ENCODE peak calls at places on chromosomes 3 and 15, in ten cellular contexts. T is HCT116; R is GM13976; A is endothelial cell; Q is ascending aorta; D is stimulated activated CD8-positive, alpha-beta memory T cell treated with anti-CD3 and anti-CD28 coated beads, Interleukin-2, amount 100 ng/mL, for 1 hour; V is T-helper 9 cell; U is astrocyte of the spinal cord; B is HuH-7.5; X is fibroblast of mammary gland. E is an unnamed sample.

GRCh38 chr3:153970735-153971347 is 150.3 kb upstream of the ARHGEF26 start:
- DNase-seq in T (peak; percentile 37), R (no peak), A (no peak), Q (no peak), D (no peak), V (no peak), U (peak; percentile 44), B (no peak), X (peak; percentile 52), E (peak; percentile 26)

GRCh38 chr3:169863458-169863899 is 6.3 kb downstream of the LRRC31 start:
- DNase-seq in T (peak; percentile 73), R (peak; percentile 65), A (peak; percentile 77), Q (peak; percentile 74), D (peak; percentile 11), V (peak; percentile 56), U (peak; percentile 68), B (peak; percentile 25), X (peak; percentile 76), E (peak; percentile 67)

GRCh38 chr3:126968995-126969385 is 13.9 kb upstream of the PLXNA1 start:
- DNase-seq in T (no peak), R (no peak), A (no peak), Q (no peak), D (no peak), V (no peak), U (no peak), B (no peak), X (peak; percentile 37), E (no peak)

GRCh38 chr15:42547926-42548257 is 701 bp downstream of the LRRC57 start:
- DNase-seq in T (no peak), R (no peak), A (no peak), Q (no peak), D (no peak), V (no peak), U (no peak), B (peak; percentile 8), X (no peak), E (no peak)

GRCh38 chr3:188915137-188915536 is 256.6 kb upstream of the TPRG1 start:
- DNase-seq in T (no peak), R (no peak), A (no peak), Q (no peak), D (no peak), V (no peak), U (peak; percentile 32), B (no peak), X (peak; percentile 63), E (no peak)

GRCh38 chr3:108877906-108878305 is 55.3 kb downstream of the TRAT1 start:
- DNase-seq in T (no peak), R (no peak), A (no peak), Q (no peak), D (no peak), V (no peak), U (no peak), B (no peak), X (no peak), E (no peak)

GRCh38 chr3:178482981-178483380 is 53.3 kb upstream of the KCNMB2 start:
- DNase-seq in T (no peak), R (no peak), A (no peak), Q (no peak), D (no peak), V (no peak), U (no peak), B (no peak), X (no peak), E (no peak)

GRCh38 chr15:74489518-74490338 is 28.8 kb upstream of the UBL7 start:
- DNase-seq in T (peak; percentile 48), R (peak; percentile 82), A (peak; percentile 75), Q (peak; percentile 64), D (peak; percentile 44), V (peak; percentile 52), U (peak; percentile 36), B (peak; percentile 69), X (peak; percentile 45), E (no peak)

GRCh38 chr3:125622381-125622788 is 27.1 kb upstream of the OSBPL11 start:
- DNase-seq in T (no peak), R (no peak), A (no peak), Q (no peak), D (no peak), V (no peak), U (no peak), B (no peak), X (no peak), E (no peak)

GRCh38 chr3:67635257-67635656 is 19.2 kb downstream of the SUCLG2 start:
- DNase-seq in T (no peak), R (no peak), A (no peak), Q (no peak), D (no peak), V (no peak), U (peak; percentile 87), B (no peak), X (peak; percentile 96), E (peak; percentile 40)

GRCh38 chr3:14467723-14468620 is 65.6 kb downstream of the SLC6A6 start:
- DNase-seq in T (no peak), R (peak; percentile 86), A (peak; percentile 61), Q (no peak), D (peak; percentile 5), V (peak; percentile 46), U (no peak), B (peak; percentile 97), X (peak; percentile 47), E (no peak)

E was measured in astrocyte of the cerebellum.